ENCODE peak calls at places on chromosome 16, in ten cellular contexts. C, O, J, H, Y, M, F, W, V and Q are unnamed samples.
A peak's percentile ranks its signal among the peaks of the same experiment; 100 is the strongest.

GRCh38 chr16:60741810-60742209 is 1294.4 kb downstream of the CDH8 start:
- DNase-seq in W (no peak), O (no peak), C (no peak), M (no peak), Y (no peak), V (no peak), H (no peak), J (no peak), F (no peak), Q (no peak)

GRCh38 chr16:19127205-19127604 is 13.4 kb downstream of the ITPRIPL2 start:
- DNase-seq in O (no peak), F (no peak), M (no peak), V (no peak), W (no peak), H (no peak), C (no peak), J (no peak), Y (no peak), Q (no peak)

GRCh38 chr16:66382171-66382965 is 15.9 kb downstream of the CDH5 start:
- DNase-seq in O (no peak), F (no peak), M (no peak), H (no peak), Y (peak; percentile 69), W (peak; percentile 51), C (peak; percentile 78), V (no peak), J (no peak), Q (no peak)

GRCh38 chr16:74625500-74626350 is 18.8 kb upstream of the GLG1 start:
- DNase-seq in J (no peak), F (no peak), H (no peak), O (no peak), W (no peak), Y (no peak), V (no peak), M (peak; percentile 3), C (no peak), Q (no peak)

GRCh38 chr16:66662445-66663194 is 33.9 kb downstream of the CMTM4 start:
- DNase-seq in V (no peak), O (no peak), F (no peak), Y (no peak), M (no peak), J (no peak), H (no peak), C (peak; percentile 59), W (no peak), Q (peak; percentile 18)

GRCh38 chr16:60204221-60204620 is 1470.1 kb upstream of the GOT2 start:
- DNase-seq in W (no peak), J (no peak), O (no peak), V (no peak), M (no peak), F (no peak), H (no peak), C (no peak), Y (no peak), Q (no peak)

GRCh38 chr16:75107505-75107904 is 9.1 kb downstream of the LDHD start:
- DNase-seq in C (no peak), J (no peak), O (no peak), W (peak; percentile 69), F (peak; percentile 42), M (no peak), Y (no peak), H (no peak), V (no peak), Q (no peak)

GRCh38 chr16:86396918-86397317 is 113.4 kb upstream of the FOXF1 start:
- DNase-seq in H (no peak), Y (no peak), O (no peak), M (no peak), C (peak; percentile 80), F (peak; percentile 20), J (peak; percentile 60), W (no peak), V (no peak), Q (no peak)

GRCh38 chr16:7185689-7186088 is 147.0 kb upstream of the RBFOX1 start:
- DNase-seq in J (no peak), M (no peak), O (no peak), F (no peak), Y (no peak), V (no peak), H (no peak), W (no peak), C (no peak), Q (no peak)

GRCh38 chr16:70568601-70569217 is 45.1 kb downstream of the SF3B3 start:
- DNase-seq in F (no peak), O (no peak), Y (no peak), C (peak; percentile 49), W (no peak), H (no peak), M (no peak), V (no peak), J (no peak), Q (peak; percentile 89)

GRCh38 chr16:56988161-56988947 is 1.0 kb upstream of the NLRC5 start:
- DNase-seq in M (no peak), V (no peak), W (no peak), C (peak; percentile 41), Y (no peak), J (no peak), H (no peak), O (no peak), F (no peak), Q (no peak)
- TF ChIP-seq CTCF in M (no peak), V (no peak), W (no peak), C (no peak), Y (no peak), J (no peak), H (no peak), O (no peak), F (no peak), Q (no peak)

GRCh38 chr16:11972128-11972527 is 4.4 kb upstream of the SNX29 start:
- DNase-seq in M (no peak), W (no peak), H (no peak), F (no peak), O (no peak), V (no peak), J (no peak), C (no peak), Y (no peak), Q (peak; percentile 38)
- TF ChIP-seq CTCF in M (no peak), W (peak; percentile 29), H (no peak), F (no peak), O (no peak), V (no peak), J (no peak), C (no peak), Y (no peak), Q (peak; percentile 52)

GRCh38 chr16:58732545-58733247 is 1.4 kb downstream of the GOT2 start:
- DNase-seq in H (no peak), W (no peak), V (no peak), O (no peak), Y (no peak), M (no peak), F (no peak), J (no peak), C (peak; percentile 62), Q (no peak)

GRCh38 chr16:58733671-58734458 is at the start of gene GOT2:
- DNase-seq in Y (peak; percentile 77), H (peak; percentile 83), M (peak; percentile 83), O (peak; percentile 90), J (peak; percentile 59), V (peak; percentile 83), F (peak; percentile 83), W (peak; percentile 97), C (peak; percentile 75), Q (peak; percentile 94)

GRCh38 chr16:58730724-58731370 is 3.3 kb downstream of the GOT2 start:
- DNase-seq in O (no peak), F (no peak), M (no peak), C (no peak), H (no peak), W (no peak), J (no peak), V (no peak), Y (no peak), Q (no peak)

GRCh38 chr16:58733248-58733670 is 857 bp downstream of the GOT2 start:
- DNase-seq in H (no peak), V (no peak), Y (no peak), O (no peak), C (peak; percentile 27), W (no peak), F (peak; percentile 60), M (no peak), J (no peak), Q (no peak)

GRCh38 chr16:58734459-58734787 is 307 bp upstream of the GOT2 start:
- DNase-seq in M (no peak), V (no peak), W (no peak), Y (no peak), J (no peak), O (no peak), H (no peak), F (no peak), C (no peak), Q (no peak)
- TF ChIP-seq CTCF in M (no peak), V (no peak), W (no peak), Y (no peak), J (no peak), O (peak; percentile 10), H (no peak), F (no peak), C (no peak), Q (no peak)

GRCh38 chr16:52549011-52549692 is 2.2 kb upstream of the TOX3 start:
- DNase-seq in F (no peak), M (no peak), V (no peak), H (no peak), W (no peak), J (no peak), O (no peak), C (no peak), Y (no peak), Q (no peak)
- TF ChIP-seq CTCF in F (peak; percentile 55), M (no peak), V (no peak), H (no peak), W (no peak), J (no peak), O (peak; percentile 82), C (peak; percentile 22), Y (no peak), Q (no peak)